ENCODE peak calls at places on chromosomes 1 and 21, in ten cellular contexts. One of them, this sample, is unnamed.

GRCh38 chr1:53398091-53398490 is 61.1 kb upstream of the DMRTB1 start:
- DNase-seq in HepG2: no peak
- DNase-seq in kidney: no peak
- DNase-seq in K562: no peak
- DNase-seq in aorta: peak; percentile 50
- DNase-seq in CD4-positive, CD25-positive, alpha-beta regulatory T cell: no peak
- DNase-seq in PC-3: no peak
- DNase-seq in CD8-positive, alpha-beta T cell: no peak
- DNase-seq in heart right ventricle: no peak
- DNase-seq in GM23338: no peak
- DNase-seq in this sample: no peak

GRCh38 chr1:69777933-69778332 is 210.2 kb downstream of the LRRC7 start:
- DNase-seq in heart right ventricle: no peak
- DNase-seq in PC-3: no peak
- DNase-seq in HepG2: no peak
- DNase-seq in GM23338: no peak
- DNase-seq in CD8-positive, alpha-beta T cell: no peak
- DNase-seq in kidney: no peak
- DNase-seq in CD4-positive, CD25-positive, alpha-beta regulatory T cell: no peak
- DNase-seq in aorta: no peak
- DNase-seq in K562: no peak
- DNase-seq in this sample: peak; percentile 5

GRCh38 chr1:234970731-234971476 is 157.7 kb downstream of the TOMM20 start:
- DNase-seq in CD8-positive, alpha-beta T cell: no peak
- DNase-seq in HepG2: peak; percentile 81
- DNase-seq in kidney: peak; percentile 90
- DNase-seq in heart right ventricle: peak; percentile 75
- DNase-seq in GM23338: peak; percentile 88
- DNase-seq in PC-3: peak; percentile 29
- DNase-seq in CD4-positive, CD25-positive, alpha-beta regulatory T cell: no peak
- DNase-seq in K562: no peak
- DNase-seq in aorta: peak; percentile 86
- DNase-seq in this sample: peak; percentile 73

GRCh38 chr1:167416506-167416905 is 101.8 kb downstream of the CD247 start:
- DNase-seq in kidney: no peak
- DNase-seq in CD4-positive, CD25-positive, alpha-beta regulatory T cell: no peak
- DNase-seq in HepG2: no peak
- DNase-seq in GM23338: no peak
- DNase-seq in CD8-positive, alpha-beta T cell: no peak
- DNase-seq in PC-3: no peak
- DNase-seq in aorta: no peak
- DNase-seq in heart right ventricle: no peak
- DNase-seq in K562: no peak
- DNase-seq in this sample: no peak

GRCh38 chr1:109765896-109766615 is 2.3 kb upstream of the EPS8L3 start:
- DNase-seq in PC-3: no peak
- DNase-seq in aorta: peak; percentile 49
- DNase-seq in GM23338: no peak
- DNase-seq in CD4-positive, CD25-positive, alpha-beta regulatory T cell: no peak
- DNase-seq in kidney: peak; percentile 36
- DNase-seq in heart right ventricle: no peak
- DNase-seq in K562: no peak
- DNase-seq in HepG2: no peak
- DNase-seq in CD8-positive, alpha-beta T cell: no peak
- DNase-seq in this sample: no peak

GRCh38 chr21:16079830-16080229 is 350.0 kb downstream of the USP25 start:
- DNase-seq in heart right ventricle: no peak
- DNase-seq in HepG2: peak; percentile 72
- DNase-seq in kidney: no peak
- DNase-seq in GM23338: no peak
- DNase-seq in CD8-positive, alpha-beta T cell: no peak
- DNase-seq in K562: no peak
- DNase-seq in PC-3: peak; percentile 96
- DNase-seq in aorta: no peak
- DNase-seq in CD4-positive, CD25-positive, alpha-beta regulatory T cell: no peak
- DNase-seq in this sample: peak; percentile 97

GRCh38 chr1:94061513-94062443 is 59.2 kb downstream of the ABCA4 start:
- DNase-seq in GM23338: peak; percentile 86
- DNase-seq in heart right ventricle: peak; percentile 85
- DNase-seq in K562: peak; percentile 74
- DNase-seq in aorta: peak; percentile 82
- DNase-seq in CD4-positive, CD25-positive, alpha-beta regulatory T cell: no peak
- DNase-seq in CD8-positive, alpha-beta T cell: no peak
- DNase-seq in HepG2: peak; percentile 97
- DNase-seq in kidney: no peak
- DNase-seq in PC-3: peak; percentile 77
- DNase-seq in this sample: peak; percentile 66

GRCh38 chr1:109466440-109467300 is at the start of gene SYPL2:
- DNase-seq in K562: peak; percentile 60
- DNase-seq in HepG2: no peak
- DNase-seq in CD4-positive, CD25-positive, alpha-beta regulatory T cell: no peak
- DNase-seq in aorta: peak; percentile 90
- DNase-seq in GM23338: peak; percentile 85
- DNase-seq in CD8-positive, alpha-beta T cell: no peak
- DNase-seq in heart right ventricle: peak; percentile 69
- DNase-seq in PC-3: no peak
- DNase-seq in kidney: peak; percentile 89
- DNase-seq in this sample: no peak

GRCh38 chr1:1628656-1629429 is 3.1 kb upstream of the MMP23B start:
- DNase-seq in K562: no peak
- DNase-seq in heart right ventricle: no peak
- DNase-seq in CD8-positive, alpha-beta T cell: no peak
- DNase-seq in HepG2: no peak
- DNase-seq in aorta: peak; percentile 73
- DNase-seq in kidney: peak; percentile 80
- DNase-seq in GM23338: peak; percentile 82
- DNase-seq in PC-3: peak; percentile 30
- DNase-seq in CD4-positive, CD25-positive, alpha-beta regulatory T cell: no peak
- DNase-seq in this sample: no peak

GRCh38 chr1:186375929-186376330 is 292 bp downstream of the ODR4 start:
- DNase-seq in CD8-positive, alpha-beta T cell: no peak
- DNase-seq in heart right ventricle: no peak
- DNase-seq in kidney: no peak
- DNase-seq in GM23338: no peak
- DNase-seq in PC-3: no peak
- DNase-seq in K562: no peak
- DNase-seq in CD4-positive, CD25-positive, alpha-beta regulatory T cell: no peak
- DNase-seq in aorta: no peak
- DNase-seq in HepG2: no peak
- DNase-seq in this sample: no peak

GRCh38 chr1:209156991-209157390 is 426.5 kb upstream of the CAMK1G start:
- DNase-seq in GM23338: peak; percentile 15
- DNase-seq in heart right ventricle: no peak
- DNase-seq in CD8-positive, alpha-beta T cell: no peak
- DNase-seq in CD4-positive, CD25-positive, alpha-beta regulatory T cell: no peak
- DNase-seq in K562: no peak
- DNase-seq in aorta: no peak
- DNase-seq in kidney: no peak
- DNase-seq in HepG2: no peak
- DNase-seq in PC-3: no peak
- DNase-seq in this sample: no peak

GRCh38 chr1:36269408-36269838 is 36.7 kb upstream of the SH3D21 start:
- DNase-seq in kidney: no peak
- DNase-seq in PC-3: no peak
- DNase-seq in CD4-positive, CD25-positive, alpha-beta regulatory T cell: no peak
- DNase-seq in heart right ventricle: no peak
- DNase-seq in K562: no peak
- DNase-seq in GM23338: no peak
- DNase-seq in aorta: no peak
- DNase-seq in HepG2: peak; percentile 94
- DNase-seq in CD8-positive, alpha-beta T cell: no peak
- DNase-seq in this sample: no peak
- H3K36me3 ChIP-seq in kidney: no peaks in the 10 kb centered on the region
- H3K36me3 ChIP-seq in PC-3: peaks cover 39% of the 10 kb centered on the region
- H3K36me3 ChIP-seq in CD4-positive, CD25-positive, alpha-beta regulatory T cell: peaks cover 37% of the 10 kb centered on the region
- H3K36me3 ChIP-seq in heart right ventricle: peaks cover 73% of the 10 kb centered on the region
- H3K36me3 ChIP-seq in K562: peaks cover 71% of the 10 kb centered on the region
- H3K36me3 ChIP-seq in GM23338: peaks cover 5% of the 10 kb centered on the region
- H3K36me3 ChIP-seq in aorta: no peaks in the 10 kb centered on the region
- H3K36me3 ChIP-seq in HepG2: peaks cover 40% of the 10 kb centered on the region
- H3K36me3 ChIP-seq in CD8-positive, alpha-beta T cell: peaks cover 14% of the 10 kb centered on the region
- H3K36me3 ChIP-seq in this sample: no peaks in the 10 kb centered on the region

GRCh38 chr1:30955448-30956015 is 47.0 kb upstream of the SDC3 start:
- DNase-seq in kidney: no peak
- DNase-seq in heart right ventricle: no peak
- DNase-seq in CD8-positive, alpha-beta T cell: no peak
- DNase-seq in CD4-positive, CD25-positive, alpha-beta regulatory T cell: no peak
- DNase-seq in HepG2: no peak
- DNase-seq in K562: no peak
- DNase-seq in aorta: no peak
- DNase-seq in PC-3: no peak
- DNase-seq in GM23338: no peak
- DNase-seq in this sample: no peak
- H3K36me3 ChIP-seq in kidney: peaks cover 53% of the 10 kb centered on the region
- H3K36me3 ChIP-seq in heart right ventricle: peaks cover 96% of the 10 kb centered on the region
- H3K36me3 ChIP-seq in CD8-positive, alpha-beta T cell: peaks cover 54% of the 10 kb centered on the region
- H3K36me3 ChIP-seq in CD4-positive, CD25-positive, alpha-beta regulatory T cell: peaks cover 87% of the 10 kb centered on the region
- H3K36me3 ChIP-seq in HepG2: peaks cover 86% of the 10 kb centered on the region
- H3K36me3 ChIP-seq in K562: peaks cover 94% of the 10 kb centered on the region
- H3K36me3 ChIP-seq in aorta: peaks cover 6% of the 10 kb centered on the region
- H3K36me3 ChIP-seq in PC-3: peaks cover 54% of the 10 kb centered on the region
- H3K36me3 ChIP-seq in GM23338: peaks cover 55% of the 10 kb centered on the region
- H3K36me3 ChIP-seq in this sample: peaks cover 21% of the 10 kb centered on the region

DNA sequence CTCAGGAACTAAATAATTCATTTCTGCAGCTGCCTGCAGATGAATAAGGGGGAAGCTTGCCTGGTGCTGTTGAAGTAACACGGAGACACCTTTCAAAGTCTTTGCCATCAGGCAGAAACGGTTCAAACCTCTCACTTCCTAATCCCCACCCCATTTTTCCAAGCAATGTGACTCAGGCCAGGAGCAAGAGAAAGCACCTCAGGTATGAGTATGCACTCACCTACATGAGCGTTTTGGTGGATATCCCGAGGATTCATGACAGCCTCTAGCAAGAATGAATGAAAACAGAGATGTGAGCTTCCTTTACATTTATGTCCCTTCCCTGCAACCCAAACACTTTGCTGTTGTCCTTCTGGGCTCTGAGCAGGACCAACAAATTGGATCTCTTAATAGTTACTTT is 63.4 kb upstream of the LAX1 start:
- DNase-seq in PC-3: peak; percentile 22
- DNase-seq in GM23338: no peak
- DNase-seq in HepG2: no peak
- DNase-seq in K562: no peak
- DNase-seq in heart right ventricle: no peak
- DNase-seq in CD4-positive, CD25-positive, alpha-beta regulatory T cell: no peak
- DNase-seq in aorta: no peak
- DNase-seq in kidney: no peak
- DNase-seq in CD8-positive, alpha-beta T cell: no peak
- DNase-seq in this sample: peak; percentile 51
- H3K36me3 ChIP-seq in PC-3: peaks cover 12% of the 10 kb centered on the region
- H3K36me3 ChIP-seq in GM23338: no peaks in the 10 kb centered on the region
- H3K36me3 ChIP-seq in HepG2: peaks cover 19% of the 10 kb centered on the region
- H3K36me3 ChIP-seq in K562: peaks cover 46% of the 10 kb centered on the region
- H3K36me3 ChIP-seq in heart right ventricle: peaks cover 97% of the 10 kb centered on the region
- H3K36me3 ChIP-seq in CD4-positive, CD25-positive, alpha-beta regulatory T cell: peaks cover 94% of the 10 kb centered on the region
- H3K36me3 ChIP-seq in aorta: peaks cover 14% of the 10 kb centered on the region
- H3K36me3 ChIP-seq in kidney: peaks cover 13% of the 10 kb centered on the region
- H3K36me3 ChIP-seq in CD8-positive, alpha-beta T cell: peaks cover 12% of the 10 kb centered on the region
- H3K36me3 ChIP-seq in this sample: peaks cover 24% of the 10 kb centered on the region

GRCh38 chr1:203823306-203823705 is 27.9 kb downstream of the ZBED6 start:
- DNase-seq in K562: no peak
- DNase-seq in CD8-positive, alpha-beta T cell: no peak
- DNase-seq in PC-3: no peak
- DNase-seq in aorta: no peak
- DNase-seq in HepG2: no peak
- DNase-seq in GM23338: no peak
- DNase-seq in kidney: no peak
- DNase-seq in CD4-positive, CD25-positive, alpha-beta regulatory T cell: no peak
- DNase-seq in heart right ventricle: no peak
- DNase-seq in this sample: no peak

GRCh38 chr1:203826175-203826574 is 30.8 kb downstream of the ZBED6 start:
- DNase-seq in HepG2: no peak
- DNase-seq in PC-3: no peak
- DNase-seq in kidney: no peak
- DNase-seq in K562: no peak
- DNase-seq in CD4-positive, CD25-positive, alpha-beta regulatory T cell: no peak
- DNase-seq in CD8-positive, alpha-beta T cell: no peak
- DNase-seq in GM23338: no peak
- DNase-seq in aorta: no peak
- DNase-seq in heart right ventricle: no peak
- DNase-seq in this sample: no peak

GRCh38 chr1:203828424-203828823 is 33.0 kb upstream of the SNRPE start:
- DNase-seq in K562: no peak
- DNase-seq in HepG2: no peak
- DNase-seq in aorta: no peak
- DNase-seq in heart right ventricle: no peak
- DNase-seq in GM23338: no peak
- DNase-seq in kidney: no peak
- DNase-seq in PC-3: no peak
- DNase-seq in CD4-positive, CD25-positive, alpha-beta regulatory T cell: no peak
- DNase-seq in CD8-positive, alpha-beta T cell: no peak
- DNase-seq in this sample: no peak

GRCh38 chr1:203828002-203828401 is 32.6 kb downstream of the ZBED6 start:
- DNase-seq in kidney: no peak
- DNase-seq in K562: no peak
- DNase-seq in CD4-positive, CD25-positive, alpha-beta regulatory T cell: no peak
- DNase-seq in heart right ventricle: no peak
- DNase-seq in CD8-positive, alpha-beta T cell: no peak
- DNase-seq in GM23338: no peak
- DNase-seq in PC-3: no peak
- DNase-seq in HepG2: no peak
- DNase-seq in aorta: no peak
- DNase-seq in this sample: no peak
- H3K36me3 ChIP-seq in kidney: peaks cover 52% of the 10 kb centered on the region
- H3K36me3 ChIP-seq in K562: peaks cover 90% of the 10 kb centered on the region
- H3K36me3 ChIP-seq in CD4-positive, CD25-positive, alpha-beta regulatory T cell: peaks cover 72% of the 10 kb centered on the region
- H3K36me3 ChIP-seq in heart right ventricle: peaks cover 100% of the 10 kb centered on the region
- H3K36me3 ChIP-seq in CD8-positive, alpha-beta T cell: peaks cover 53% of the 10 kb centered on the region
- H3K36me3 ChIP-seq in GM23338: peaks cover 49% of the 10 kb centered on the region
- H3K36me3 ChIP-seq in PC-3: peaks cover 70% of the 10 kb centered on the region
- H3K36me3 ChIP-seq in HepG2: peaks cover 72% of the 10 kb centered on the region
- H3K36me3 ChIP-seq in aorta: no peaks in the 10 kb centered on the region
- H3K36me3 ChIP-seq in this sample: peaks cover 4% of the 10 kb centered on the region

GRCh38 chr1:150444232-150444631 is 43.0 kb upstream of the TARS2 start:
- DNase-seq in GM23338: no peak
- DNase-seq in K562: no peak
- DNase-seq in CD4-positive, CD25-positive, alpha-beta regulatory T cell: no peak
- DNase-seq in aorta: no peak
- DNase-seq in HepG2: no peak
- DNase-seq in CD8-positive, alpha-beta T cell: no peak
- DNase-seq in heart right ventricle: no peak
- DNase-seq in PC-3: no peak
- DNase-seq in kidney: no peak
- DNase-seq in this sample: no peak

GRCh38 chr1:150441121-150441520 is 46.1 kb upstream of the TARS2 start:
- DNase-seq in heart right ventricle: no peak
- DNase-seq in GM23338: no peak
- DNase-seq in aorta: no peak
- DNase-seq in CD8-positive, alpha-beta T cell: no peak
- DNase-seq in kidney: no peak
- DNase-seq in CD4-positive, CD25-positive, alpha-beta regulatory T cell: no peak
- DNase-seq in HepG2: no peak
- DNase-seq in K562: no peak
- DNase-seq in PC-3: no peak
- DNase-seq in this sample: no peak
- H3K36me3 ChIP-seq in heart right ventricle: peaks cover 64% of the 10 kb centered on the region
- H3K36me3 ChIP-seq in GM23338: peaks cover 18% of the 10 kb centered on the region
- H3K36me3 ChIP-seq in aorta: peaks cover 2% of the 10 kb centered on the region
- H3K36me3 ChIP-seq in CD8-positive, alpha-beta T cell: peaks cover 20% of the 10 kb centered on the region
- H3K36me3 ChIP-seq in kidney: peaks cover 27% of the 10 kb centered on the region
- H3K36me3 ChIP-seq in CD4-positive, CD25-positive, alpha-beta regulatory T cell: peaks cover 51% of the 10 kb centered on the region
- H3K36me3 ChIP-seq in HepG2: peaks cover 52% of the 10 kb centered on the region
- H3K36me3 ChIP-seq in K562: peaks cover 58% of the 10 kb centered on the region
- H3K36me3 ChIP-seq in PC-3: peaks cover 29% of the 10 kb centered on the region
- H3K36me3 ChIP-seq in this sample: peaks cover 3% of the 10 kb centered on the region